ENCODE peak calls at places on chromosomes 2 and 18, in seven cellular contexts. X, D, Y, O, R, K and N are unnamed samples.
A peak's percentile ranks its signal among the peaks of the same experiment; 100 is the strongest.

GRCh38 chr2:144382848-144383247 is 137.1 kb downstream of the ZEB2 start:
- DNase-seq in X (no peak), D (no peak), Y (peak; percentile 18), O (no peak), R (no peak), K (no peak), N (no peak)

GRCh38 chr2:156986339-156986988 is 271.0 kb upstream of the GALNT5 start:
- DNase-seq in X (no peak), D (no peak), Y (no peak), O (no peak), R (no peak), K (peak; percentile 12), N (no peak)

GRCh38 chr2:170073288-170073687 is 104.7 kb upstream of the MYO3B start:
- DNase-seq in X (no peak), D (no peak), Y (no peak), O (peak; percentile 94), R (peak; percentile 13), K (no peak), N (no peak)

GRCh38 chr2:120854014-120854620 is 118.4 kb downstream of the GLI2 start:
- DNase-seq in X (no peak), D (peak; percentile 63), Y (no peak), O (no peak), R (no peak), K (no peak), N (no peak)

GRCh38 chr2:239323473-239323872 is 77.3 kb downstream of the HDAC4 start:
- DNase-seq in X (no peak), D (peak; percentile 56), Y (no peak), O (no peak), R (no peak), K (no peak), N (no peak)

GRCh38 chr2:146246734-146247523 is 1597.9 kb upstream of the ACVR2A start:
- DNase-seq in X (no peak), D (no peak), Y (no peak), O (no peak), R (no peak), K (no peak), N (no peak)

GRCh38 chr18:52682260-52682659 is 342.3 kb downstream of the DCC start:
- DNase-seq in X (no peak), D (no peak), Y (no peak), O (no peak), R (no peak), K (no peak), N (no peak)

GRCh38 chr2:235637906-235638305 is 144.1 kb downstream of the AGAP1 start:
- DNase-seq in X (no peak), D (no peak), Y (no peak), O (no peak), R (no peak), K (no peak), N (no peak)

GRCh38 chr2:136149011-136149410 is 31.1 kb upstream of the CXCR4 start:
- DNase-seq in X (no peak), D (no peak), Y (no peak), O (no peak), R (no peak), K (no peak), N (no peak)

GRCh38 chr18:39994521-39994920 is 1960.5 kb upstream of the PIK3C3 start:
- DNase-seq in X (no peak), D (no peak), Y (no peak), O (no peak), R (no peak), K (no peak), N (no peak)

GRCh38 chr2:188765522-188765921 is 208.7 kb upstream of the COL3A1 start:
- DNase-seq in X (no peak), D (no peak), Y (peak; percentile 1), O (peak; percentile 48), R (no peak), K (peak; percentile 40), N (no peak)

GRCh38 chr2:222897898-222898297 is 37.1 kb downstream of the ACSL3 start:
- DNase-seq in X (no peak), D (no peak), Y (no peak), O (no peak), R (no peak), K (no peak), N (no peak)

GRCh38 chr2:142472382-142472781 is 341.6 kb upstream of the LRP1B start:
- DNase-seq in X (no peak), D (no peak), Y (no peak), O (no peak), R (no peak), K (no peak), N (no peak)

GRCh38 chr18:23970161-23971153 is 44.1 kb upstream of the TTC39C start:
- DNase-seq in X (no peak), D (no peak), Y (peak; percentile 65), O (no peak), R (no peak), K (no peak), N (no peak)

GRCh38 chr18:68916734-68917133 is 118.9 kb downstream of the CCDC102B start:
- DNase-seq in X (peak; percentile 9), D (no peak), Y (no peak), O (no peak), R (no peak), K (no peak), N (no peak)

GRCh38 chr2:48319863-48320262 is 210.1 kb upstream of the STON1 start:
- DNase-seq in X (no peak), D (no peak), Y (no peak), O (no peak), R (no peak), K (no peak), N (no peak)
- H3K4me3 ChIP-seq in X (no peak overlapping the region), D (no peak overlapping the region), Y (no peak overlapping the region), O (no peak overlapping the region), R (no peak overlapping the region), K (no peak overlapping the region), N (no peak overlapping the region)

GRCh38 chr2:233013027-233013461 is at the start of gene NGEF:
- DNase-seq in X (no peak), D (peak; percentile 58), Y (no peak), O (no peak), R (no peak), K (no peak), N (no peak)

GRCh38 chr2:233010569-233011267 is 2.3 kb downstream of the NGEF start:
- DNase-seq in X (no peak), D (peak; percentile 55), Y (no peak), O (no peak), R (no peak), K (no peak), N (no peak)

GRCh38 chr2:233012301-233012971 is 620 bp downstream of the NGEF start:
- DNase-seq in X (no peak), D (peak; percentile 62), Y (no peak), O (no peak), R (no peak), K (no peak), N (no peak)

GRCh38 chr2:233009661-233010060 is 3.4 kb downstream of the NGEF start:
- DNase-seq in X (no peak), D (peak; percentile 25), Y (no peak), O (no peak), R (no peak), K (no peak), N (no peak)

GRCh38 chr2:233011268-233012190 is 1.5 kb downstream of the NGEF start:
- DNase-seq in X (no peak), D (peak; percentile 49), Y (peak; percentile 14), O (no peak), R (no peak), K (no peak), N (no peak)
- H3K4me3 ChIP-seq in X (no peak overlapping the region), D (no peak overlapping the region), Y (no peak overlapping the region), O (no peak overlapping the region), R (no peak overlapping the region), K (no peak overlapping the region), N (no peak overlapping the region)

GRCh38 chr2:175371378-175371777 is 189.9 kb upstream of the ATP5MC3 start:
- DNase-seq in X (no peak), D (no peak), Y (no peak), O (no peak), R (no peak), K (no peak), N (no peak)
- H3K4me3 ChIP-seq in X (no peak overlapping the region), D (no peak overlapping the region), Y (no peak overlapping the region), O (no peak overlapping the region), R (no peak overlapping the region), K (no peak overlapping the region), N (no peak overlapping the region)

DNA sequence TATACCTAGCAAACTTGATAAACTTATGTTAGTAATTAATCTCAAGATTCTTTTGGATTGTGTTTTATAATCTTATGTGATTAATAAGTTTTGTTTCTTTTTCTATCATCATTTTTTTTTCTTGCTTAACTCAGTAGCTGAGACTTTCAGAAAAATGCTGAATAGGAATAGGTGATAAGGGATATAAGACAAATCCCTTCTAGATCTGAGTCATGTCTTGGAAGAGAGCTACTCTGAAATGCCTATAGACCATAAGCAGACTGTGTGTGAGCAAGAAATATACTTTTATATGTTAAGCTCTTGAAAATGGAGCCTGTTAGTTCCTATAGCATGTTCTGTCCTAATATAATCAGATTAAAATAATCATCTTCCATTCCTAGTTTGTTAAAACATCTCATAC is 29.6 kb downstream of the CYBRD1 start:
- DNase-seq in X (no peak), D (no peak), Y (no peak), O (peak; percentile 26), R (no peak), K (no peak), N (no peak)
- H3K4me3 ChIP-seq in X (no peak overlapping the region), D (no peak overlapping the region), Y (no peak overlapping the region), O (no peak overlapping the region), R (no peak overlapping the region), K (no peak overlapping the region), N (no peak overlapping the region)

DNA sequence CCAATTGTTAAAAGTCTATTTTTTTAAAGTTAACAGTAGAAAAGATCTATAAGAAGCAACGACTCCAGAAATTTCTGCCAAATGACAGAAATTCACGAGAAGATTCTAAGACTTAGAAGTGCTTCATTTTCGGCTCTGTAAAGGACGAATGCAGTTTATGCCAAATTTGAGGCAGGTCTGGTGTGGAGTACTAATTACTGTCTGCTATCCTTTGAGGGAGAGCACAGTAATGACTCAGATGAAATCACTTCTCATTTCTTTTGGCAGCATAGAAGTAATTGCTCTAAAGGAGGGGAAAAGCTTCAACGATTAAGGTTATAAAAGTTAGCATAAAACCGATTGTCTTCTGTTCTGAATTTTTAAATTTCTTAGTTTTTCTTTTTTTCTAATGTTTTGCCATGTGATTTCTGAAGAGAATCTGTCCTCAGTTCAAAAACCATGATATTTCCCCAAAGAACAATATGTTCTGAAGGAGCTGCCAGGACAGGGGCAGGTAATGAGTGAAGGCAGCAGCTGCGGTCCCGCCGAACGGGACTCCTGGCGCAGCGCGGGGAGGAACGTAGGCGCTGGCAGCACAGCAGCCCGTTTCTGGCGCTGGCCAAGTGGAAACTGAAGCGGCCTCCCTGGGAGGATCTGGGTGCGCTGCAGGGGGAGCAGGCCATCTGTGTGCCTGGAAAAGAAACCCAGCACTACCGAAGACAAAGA is 11.5 kb downstream of the G6PC2 start:
- DNase-seq in X (no peak), D (no peak), Y (no peak), O (peak; percentile 45), R (peak; percentile 42), K (no peak), N (no peak)
- H3K4me3 ChIP-seq in X (peak overlapping the region; percentile 20), D (no peak overlapping the region), Y (no peak overlapping the region), O (peak overlapping the region; percentile 27), R (peak overlapping the region; percentile 35), K (no peak overlapping the region), N (no peak overlapping the region)

GRCh38 chr2:75641587-75641986 is 5.0 kb upstream of the MRPL19 start:
- DNase-seq in X (no peak), D (no peak), Y (no peak), O (peak; percentile 53), R (no peak), K (no peak), N (no peak)
- H3K4me3 ChIP-seq in X (no peak overlapping the region), D (no peak overlapping the region), Y (no peak overlapping the region), O (no peak overlapping the region), R (no peak overlapping the region), K (no peak overlapping the region), N (no peak overlapping the region)

GRCh38 chr2:33336036-33336625 is 140.3 kb upstream of the RASGRP3 start:
- DNase-seq in X (no peak), D (no peak), Y (peak; percentile 24), O (no peak), R (no peak), K (no peak), N (no peak)
- H3K4me3 ChIP-seq in X (no peak overlapping the region), D (no peak overlapping the region), Y (no peak overlapping the region), O (no peak overlapping the region), R (no peak overlapping the region), K (no peak overlapping the region), N (no peak overlapping the region)